ENCODE peak calls at places on chromosomes 1 and 21, in four cellular contexts. D is astrocyte of the spinal cord, J is NT2/D1, W is skeletal muscle cell. E is an unnamed sample.

GRCh38 chr1:2493691-2494322 is 17.7 kb downstream of the PLCH2 start:
- DNase-seq in D (no peak), J (no peak), W (no peak), E (no peak)

GRCh38 chr1:23555225-23555801 is 4.0 kb downstream of the ID3 start:
- DNase-seq in D (peak; percentile 83), J (no peak), W (no peak), E (peak; percentile 46)

GRCh38 chr1:117673405-117673804 is 67.6 kb downstream of the TENT5C start:
- DNase-seq in W (no peak), D (peak; percentile 36), J (no peak), E (no peak)

GRCh38 chr1:6265173-6265572 is 4.3 kb upstream of the GPR153 start:
- DNase-seq in J (no peak), W (no peak), D (no peak), E (no peak)

GRCh38 chr21:41171210-41171609 is 3.2 kb downstream of the BACE2 start:
- DNase-seq in D (peak; percentile 53), W (no peak), J (no peak), E (no peak)

GRCh38 chr1:89525169-89525855 is 683 bp downstream of the LRRC8B start:
- DNase-seq in D (no peak), W (no peak), J (no peak), E (peak; percentile 54)

GRCh38 chr21:19463966-19464365 is 1060.4 kb upstream of the TMPRSS15 start:
- DNase-seq in D (no peak), W (no peak), J (no peak), E (no peak)

GRCh38 chr1:202067188-202067977 is 55.3 kb upstream of the GPR37L1 start:
- DNase-seq in D (no peak), W (no peak), J (no peak), E (no peak)

GRCh38 chr1:213327318-213327667 is 276.3 kb downstream of the RPS6KC1 start:
- DNase-seq in W (peak; percentile 67), J (peak; percentile 23), D (peak; percentile 91), E (no peak)

GRCh38 chr1:207888647-207889046 is 22.3 kb downstream of the CD34 start:
- DNase-seq in W (no peak), J (no peak), D (no peak), E (no peak)

GRCh38 chr1:9302745-9303524 is 10.2 kb downstream of the SPSB1 start:
- DNase-seq in W (peak; percentile 84), J (no peak), D (peak; percentile 94), E (no peak)

GRCh38 chr1:54338479-54338878 is 67.7 kb downstream of the SSBP3 start:
- DNase-seq in D (no peak), W (no peak), J (no peak), E (no peak)

GRCh38 chr21:41965045-41965444 is 11.2 kb upstream of the C2CD2 start:
- DNase-seq in J (no peak), D (no peak), W (no peak), E (no peak)

GRCh38 chr1:31421404-31422040 is 8.5 kb downstream of the SERINC2 start:
- DNase-seq in W (no peak), J (peak; percentile 55), D (peak; percentile 26), E (peak; percentile 56)

GRCh38 chr1:230424440-230425251 is 1.5 kb downstream of the PGBD5 start:
- DNase-seq in J (no peak), D (no peak), W (no peak), E (no peak)

GRCh38 chr1:201637282-201638076 is 98.6 kb downstream of the NAV1 start:
- DNase-seq in J (no peak), D (peak; percentile 40), W (no peak), E (no peak)

GRCh38 chr1:166738873-166739272 is 100.4 kb upstream of the POGK start:
- DNase-seq in W (no peak), D (no peak), J (no peak), E (no peak)

GRCh38 chr1:196412326-196412725 is 195.9 kb downstream of the KCNT2 start:
- DNase-seq in W (no peak), J (no peak), D (no peak), E (no peak)

GRCh38 chr1:9267827-9268581 is 24.7 kb upstream of the SPSB1 start:
- DNase-seq in J (no peak), D (no peak), W (no peak), E (no peak)

GRCh38 chr1:19208710-19209438 is 1.2 kb downstream of the UBR4 start:
- DNase-seq in D (peak; percentile 59), J (no peak), W (peak; percentile 18), E (no peak)

GRCh38 chr1:94828251-94828650 is 8.1 kb downstream of the SLC44A3 start:
- DNase-seq in J (no peak), D (no peak), W (no peak), E (no peak)

GRCh38 chr1:154730251-154730650 is 122.3 kb upstream of the ADAR start:
- DNase-seq in D (peak; percentile 64), J (peak; percentile 79), W (no peak), E (no peak)
- H3K4me3 ChIP-seq in D (no peak overlapping the region), J (no peak overlapping the region), W (no peak overlapping the region), E (no peak overlapping the region)

GRCh38 chr1:79100385-79100784 is 93.9 kb upstream of the ADGRL4 start:
- DNase-seq in D (peak; percentile 89), J (no peak), W (peak; percentile 80), E (no peak)
- H3K4me3 ChIP-seq in D (no peak overlapping the region), J (no peak overlapping the region), W (no peak overlapping the region), E (no peak overlapping the region)

GRCh38 chr1:228194436-228194835 is 13.4 kb upstream of the OBSCN start:
- DNase-seq in J (no peak), W (no peak), D (no peak), E (no peak)
- H3K4me3 ChIP-seq in J (no peak overlapping the region), W (no peak overlapping the region), D (no peak overlapping the region), E (no peak overlapping the region)

GRCh38 chr1:156065212-156065611 is 4.3 kb downstream of the RAB25 start:
- DNase-seq in J (no peak), D (no peak), W (no peak), E (no peak)

GRCh38 chr1:156063997-156064285 is 3.0 kb downstream of the RAB25 start:
- DNase-seq in J (no peak), W (no peak), D (peak; percentile 39), E (no peak)

GRCh38 chr1:156064615-156065014 is 3.7 kb downstream of the RAB25 start:
- DNase-seq in D (no peak), W (no peak), J (no peak), E (no peak)

GRCh38 chr1:156062189-156062588 is 1.2 kb downstream of the RAB25 start:
- DNase-seq in W (no peak), J (no peak), D (no peak), E (no peak)

GRCh38 chr1:156060937-156061636 is at the start of gene RAB25:
- DNase-seq in J (peak; percentile 85), D (no peak), W (no peak), E (no peak)
- H3K4me3 ChIP-seq in J (peak within 1 kb of the TSS; percentile 27), D (no peak within 1 kb of the TSS), W (no peak within 1 kb of the TSS), E (no peak within 1 kb of the TSS)

GRCh38 chr1:86155807-86156561 is 588 bp downstream of the COL24A1 start:
- DNase-seq in D (peak; percentile 45), J (no peak), W (peak; percentile 28), E (peak; percentile 19)
- H3K4me3 ChIP-seq in D (peak overlapping the region; percentile 33), J (peak overlapping the region; percentile 60), W (peak overlapping the region; percentile 33), E (peak overlapping the region; percentile 38)

GRCh38 chr1:62181531-62181930 is 13.1 kb upstream of the L1TD1 start:
- DNase-seq in W (no peak), D (no peak), J (peak; percentile 72), E (no peak)
- H3K4me3 ChIP-seq in W (no peak overlapping the region), D (no peak overlapping the region), J (no peak overlapping the region), E (no peak overlapping the region)